ENCODE peak calls at places on chromosomes 7 and 10, in six cellular contexts. N is natural killer cell, K is mammary epithelial cell, P is MM.1S, Z is GM12865, B is lung. R is an unnamed sample.

GRCh38 chr10:100659361-100660098 is 85.9 kb upstream of the PAX2 start:
- DNase-seq in N (no peak), K (no peak), P (no peak), Z (no peak), B (no peak), R (no peak)

GRCh38 chr7:12686234-12686893 is 1.1 kb upstream of the ARL4A start:
- DNase-seq in N (peak), K (peak), P (peak), Z (peak), B (peak), R (peak)

GRCh38 chr7:36735172-36735571 is 10.9 kb upstream of the AOAH start:
- DNase-seq in N (no peak), K (peak), P (no peak), Z (no peak), B (no peak), R (no peak)

GRCh38 chr10:35399414-35400009 is 63.2 kb downstream of the CCNY start:
- DNase-seq in N (no peak), K (no peak), P (no peak), Z (no peak), B (no peak), R (no peak)

GRCh38 chr7:106104861-106105260 is 7.3 kb downstream of the SYPL1 start:
- DNase-seq in N (no peak), K (no peak), P (no peak), Z (no peak), B (no peak), R (no peak)

GRCh38 chr7:119033641-119034040 is 809.1 kb downstream of the ANKRD7 start:
- DNase-seq in N (no peak), K (no peak), P (no peak), Z (no peak), B (no peak), R (no peak)

GRCh38 chr7:85068796-85069195 is 118.1 kb downstream of the SEMA3D start:
- DNase-seq in N (no peak), K (peak), P (no peak), Z (no peak), B (no peak), R (no peak)

GRCh38 chr10:5165738-5166137 is 19.2 kb downstream of the AKR1C8 start:
- DNase-seq in N (no peak), K (no peak), P (no peak), Z (no peak), B (no peak), R (no peak)

GRCh38 chr10:35231646-35232045 is 104.7 kb upstream of the CCNY start:
- DNase-seq in N (no peak), K (no peak), P (no peak), Z (no peak), B (no peak), R (no peak)

GRCh38 chr10:36888925-36889573 is 236.3 kb upstream of the ANKRD30A start:
- DNase-seq in N (no peak), K (peak), P (peak), Z (peak), B (no peak), R (no peak)

GRCh38 chr7:158049271-158049670 is 538.4 kb downstream of the PTPRN2 start:
- DNase-seq in N (no peak), K (no peak), P (no peak), Z (no peak), B (no peak), R (no peak)

GRCh38 chr10:20682782-20683181 is 214.3 kb downstream of the NEBL start:
- DNase-seq in N (no peak), K (no peak), P (peak), Z (no peak), B (no peak), R (no peak)

GRCh38 chr10:18472977-18473376 is 178.4 kb downstream of the NSUN6 start:
- DNase-seq in N (no peak), K (no peak), P (no peak), Z (peak), B (no peak), R (no peak)

GRCh38 chr7:103573479-103574058 is 127.6 kb upstream of the SLC26A5 start:
- DNase-seq in N (no peak), K (peak), P (peak), Z (peak), B (no peak), R (no peak)

GRCh38 chr7:96407427-96407826 is 85.5 kb upstream of the SLC25A13 start:
- DNase-seq in N (no peak), K (peak), P (no peak), Z (no peak), B (no peak), R (no peak)

GRCh38 chr7:74174606-74175082 is 488 bp downstream of the EIF4H start:
- DNase-seq in N (no peak), K (peak), P (peak), Z (peak), B (peak), R (no peak)

GRCh38 chr10:116621476-116621875 is 723 bp downstream of the PNLIPRP2 start:
- DNase-seq in N (no peak), K (no peak), P (no peak), Z (no peak), B (no peak), R (no peak)

GRCh38 chr7:47330561-47331178 is 251.2 kb downstream of the TNS3 start:
- DNase-seq in N (no peak), K (no peak), P (no peak), Z (no peak), B (no peak), R (no peak)

GRCh38 chr7:44103566-44103940 is 592 bp upstream of the AEBP1 start:
- DNase-seq in N (no peak), K (no peak), P (no peak), Z (no peak), B (no peak), R (no peak)

GRCh38 chr7:44762726-44763522 is 14.3 kb downstream of the ZMIZ2 start:
- DNase-seq in N (no peak), K (no peak), P (no peak), Z (no peak), B (no peak), R (no peak)

GRCh38 chr10:34906021-34906965 is 91.2 kb upstream of the PARD3 start:
- DNase-seq in N (no peak), K (peak), P (no peak), Z (no peak), B (peak), R (no peak)

GRCh38 chr7:23474829-23475578 is 4.7 kb upstream of the IGF2BP3 start:
- DNase-seq in N (no peak), K (peak), P (no peak), Z (no peak), B (no peak), R (no peak)

GRCh38 chr10:114726820-114727271 is 68.8 kb upstream of the ABLIM1 start:
- DNase-seq in N (no peak), K (no peak), P (no peak), Z (no peak), B (no peak), R (no peak)

GRCh38 chr10:115854740-115855435 is 418.1 kb downstream of the GFRA1 start:
- DNase-seq in N (no peak), K (no peak), P (no peak), Z (no peak), B (no peak), R (no peak)

GRCh38 chr10:121822180-121822579 is 105.7 kb downstream of the ATE1 start:
- DNase-seq in N (no peak), K (no peak), P (no peak), Z (peak), B (no peak), R (no peak)

GRCh38 chr7:47698386-47698785 is 116.5 kb upstream of the TNS3 start:
- DNase-seq in N (no peak), K (no peak), P (no peak), Z (no peak), B (no peak), R (no peak)

GRCh38 chr7:84701524-84702306 is 485.1 kb downstream of the SEMA3D start:
- DNase-seq in N (no peak), K (peak), P (no peak), Z (no peak), B (no peak), R (no peak)

GRCh38 chr7:123916240-123916724 is 8.8 kb upstream of the SPAM1 start:
- DNase-seq in N (no peak), K (peak), P (peak), Z (peak), B (no peak), R (no peak)
- TF ChIP-seq CTCF in N (no peak), K (peak), P (peak), Z (peak), B (no peak), R (peak)

GRCh38 chr7:28682811-28683210 is 270.5 kb downstream of the CREB5 start:
- DNase-seq in N (no peak), K (no peak), P (no peak), Z (no peak), B (no peak), R (no peak)

GRCh38 chr7:28685660-28686417 is 272.3 kb downstream of the TRIL start:
- DNase-seq in N (no peak), K (peak), P (no peak), Z (peak), B (peak), R (no peak)

GRCh38 chr7:28686418-28686800 is 271.7 kb downstream of the TRIL start:
- DNase-seq in N (no peak), K (peak), P (no peak), Z (no peak), B (no peak), R (no peak)

GRCh38 chr7:28685291-28685659 is 272.9 kb downstream of the TRIL start:
- DNase-seq in N (no peak), K (no peak), P (no peak), Z (no peak), B (no peak), R (no peak)

GRCh38 chr7:28684729-28685211 is 272.5 kb downstream of the CREB5 start:
- DNase-seq in N (no peak), K (no peak), P (no peak), Z (no peak), B (no peak), R (no peak)
- TF ChIP-seq CTCF in N (no peak), K (no peak), P (no peak), Z (no peak), B (no peak), R (no peak)

DNA sequence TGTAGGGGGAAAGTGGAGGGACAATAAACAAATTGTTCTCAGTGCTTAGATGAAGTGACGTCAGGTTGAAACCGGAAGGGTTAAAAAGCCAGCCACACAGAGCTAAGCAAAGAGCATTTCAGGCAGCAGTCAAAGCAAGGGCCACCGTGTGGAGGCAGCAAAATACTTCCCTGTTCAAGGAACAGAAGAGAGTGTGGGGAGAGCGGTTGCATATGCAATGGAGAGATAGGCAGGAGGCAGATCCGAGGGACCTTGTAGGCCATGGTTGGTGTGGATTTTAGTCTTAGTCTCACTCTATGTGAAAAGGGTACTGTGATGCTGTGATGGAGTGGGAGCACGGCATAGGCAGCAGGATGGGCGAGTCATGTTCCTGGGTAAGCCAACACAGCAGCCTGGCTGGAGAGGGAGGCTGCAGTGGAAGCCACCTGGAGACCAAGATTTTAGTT is 3.8 kb upstream of the STN1 start:
- DNase-seq in N (no peak), K (peak), P (no peak), Z (peak), B (no peak), R (no peak)
- TF ChIP-seq CTCF in N (no peak), K (peak), P (no peak), Z (no peak), B (no peak), R (peak)

GRCh38 chr7:33276729-33277128 is 147.4 kb downstream of the BBS9 start:
- DNase-seq in N (no peak), K (no peak), P (no peak), Z (no peak), B (no peak), R (no peak)

GRCh38 chr7:33276325-33276724 is 147.0 kb downstream of the BBS9 start:
- DNase-seq in N (no peak), K (no peak), P (peak), Z (no peak), B (no peak), R (no peak)

DNA sequence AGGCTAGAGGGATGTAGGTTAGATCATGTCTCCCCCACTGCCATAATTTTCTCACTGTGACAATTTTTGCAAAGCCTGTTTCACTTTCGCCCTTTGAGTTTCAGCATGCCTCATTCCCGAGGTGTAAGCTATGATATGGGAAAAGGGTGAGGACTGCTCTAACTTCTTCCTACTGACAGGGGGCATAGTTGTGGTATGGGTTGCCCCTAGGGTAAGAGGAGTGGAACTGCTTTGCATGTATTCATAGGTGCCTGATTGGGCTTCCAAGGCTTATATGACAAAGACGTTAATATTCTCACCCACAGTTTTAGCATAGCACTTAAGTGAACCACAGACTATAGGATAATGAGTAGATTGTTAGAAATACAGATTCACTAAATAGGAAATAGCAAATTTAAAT is 148.7 kb downstream of the BBS9 start:
- DNase-seq in N (no peak), K (no peak), P (no peak), Z (no peak), B (no peak), R (no peak)
- TF ChIP-seq CTCF in N (no peak), K (no peak), P (no peak), Z (no peak), B (no peak), R (no peak)

DNA sequence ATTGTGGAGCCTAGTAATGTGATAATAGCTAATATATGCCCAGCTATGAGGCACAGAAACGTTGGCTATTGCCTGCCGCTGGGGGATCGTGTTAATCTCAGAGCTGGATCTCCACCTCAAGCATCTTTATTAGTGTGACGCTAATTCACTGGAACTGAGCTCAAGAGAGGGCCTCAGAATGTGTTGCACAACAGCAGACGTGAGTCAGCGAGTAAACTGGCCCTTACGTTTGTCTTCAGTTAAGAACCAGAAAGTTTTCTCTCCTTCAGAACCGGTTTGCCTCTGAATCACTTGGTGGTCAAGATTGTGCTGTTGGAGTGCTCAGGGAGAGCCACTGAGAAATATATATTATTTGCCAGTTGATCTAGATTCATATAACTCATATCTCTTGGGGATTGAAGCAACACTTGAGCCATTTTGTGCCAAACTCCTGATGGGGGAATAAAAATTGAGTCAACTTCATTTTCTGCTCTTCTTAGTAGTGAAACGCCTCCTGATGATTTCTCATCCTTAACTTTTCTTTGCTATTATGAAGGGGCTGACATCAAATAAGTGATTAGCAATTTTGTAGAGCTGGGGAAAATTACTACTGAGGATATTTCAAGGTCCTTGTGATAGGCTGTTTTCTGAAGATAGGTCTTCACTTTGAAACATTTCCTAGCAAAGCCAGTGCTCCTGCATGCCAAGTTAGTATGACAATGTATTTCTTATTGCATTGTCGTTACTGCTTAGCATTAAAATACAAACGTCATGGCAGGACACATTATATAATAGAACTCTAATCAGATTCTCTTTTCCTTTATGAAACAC is 22.3 kb downstream of the BZW2 start:
- DNase-seq in N (no peak), K (peak), P (no peak), Z (no peak), B (peak), R (no peak)
- TF ChIP-seq CTCF in N (no peak), K (peak), P (no peak), Z (no peak), B (no peak), R (no peak)

GRCh38 chr10:79367421-79368189 is 20.3 kb downstream of the PPIF start:
- DNase-seq in N (no peak), K (no peak), P (no peak), Z (no peak), B (no peak), R (no peak)
- TF ChIP-seq CTCF in N (no peak), K (no peak), P (no peak), Z (no peak), B (no peak), R (no peak)

GRCh38 chr7:25478925-25479324 is 250.6 kb upstream of the NPVF start:
- DNase-seq in N (no peak), K (no peak), P (no peak), Z (no peak), B (no peak), R (no peak)
- TF ChIP-seq CTCF in N (no peak), K (no peak), P (no peak), Z (no peak), B (no peak), R (no peak)

R was measured in D721Med.